ENCODE peak calls at places on chromosomes 5 and 9, in six cellular contexts. V, I, M, H, R and L are unnamed samples. For H3K4me1 and H3K27me3, the result is how much of the 10 kb centered on the place peaks cover.

GRCh38 chr5:163478126-163478981 is 17.9 kb downstream of the HMMR start:
- DNase-seq in R (no peak), H (no peak), I (no peak), M (peak), V (peak), L (no peak)

GRCh38 chr9:14271078-14271673 is 42.8 kb downstream of the NFIB start:
- DNase-seq in R (no peak), V (peak), I (peak), H (no peak), M (peak), L (peak)

GRCh38 chr5:139481580-139482049 is 943 bp downstream of the STING1 start:
- DNase-seq in I (peak), M (peak), R (no peak), H (no peak), V (peak), L (no peak)

GRCh38 chr5:14364576-14365472 is 216.8 kb upstream of the OTULINL start:
- DNase-seq in H (peak), V (no peak), M (peak), I (no peak), R (no peak), L (no peak)

GRCh38 chr5:67178085-67178484 is 18.5 kb downstream of the CD180 start:
- DNase-seq in R (no peak), I (no peak), H (no peak), M (no peak), V (peak), L (no peak)

GRCh38 chr9:114025196-114025753 is 52.8 kb downstream of the AMBP start:
- DNase-seq in M (no peak), V (no peak), I (no peak), R (no peak), H (peak), L (no peak)

GRCh38 chr5:168291961-168292782 is 727 bp downstream of the WWC1 start:
- DNase-seq in R (no peak), M (no peak), H (peak), I (no peak), V (peak), L (no peak)

GRCh38 chr5:14414007-14414406 is 167.6 kb upstream of the OTULINL start:
- DNase-seq in I (no peak), H (no peak), R (peak), V (no peak), M (no peak), L (no peak)

GRCh38 chr5:14457475-14457874 is 124.1 kb upstream of the OTULINL start:
- DNase-seq in R (no peak), I (no peak), M (no peak), V (no peak), H (no peak), L (no peak)

GRCh38 chr5:156947933-156948332 is 15.1 kb downstream of the TIMD4 start:
- DNase-seq in V (no peak), H (no peak), I (no peak), R (no peak), M (no peak), L (no peak)

GRCh38 chr9:36278243-36278642 is 20.0 kb upstream of the GNE start:
- DNase-seq in H (no peak), M (no peak), V (no peak), I (no peak), R (no peak), L (no peak)

GRCh38 chr5:60883229-60883628 is 39.2 kb upstream of the ELOVL7 start:
- DNase-seq in R (no peak), M (peak), H (no peak), I (no peak), V (no peak), L (no peak)

GRCh38 chr9:124939944-124940343 is 939 bp downstream of the GOLGA1 start:
- DNase-seq in H (no peak), I (no peak), V (no peak), R (no peak), M (no peak), L (no peak)

GRCh38 chr9:117335797-117336435 is 78.9 kb downstream of the ASTN2 start:
- DNase-seq in R (no peak), I (no peak), V (no peak), H (no peak), M (no peak), L (no peak)

GRCh38 chr9:75814667-75815066 is 75.8 kb upstream of the PCSK5 start:
- DNase-seq in R (no peak), M (peak), I (no peak), H (no peak), V (no peak), L (no peak)

GRCh38 chr5:173315495-173316352 is 12.5 kb downstream of the STC2 start:
- DNase-seq in H (no peak), R (no peak), I (no peak), V (peak), M (no peak), L (no peak)

GRCh38 chr9:129253820-129254381 is 75.8 kb upstream of the IER5L start:
- DNase-seq in M (no peak), H (no peak), I (peak), V (no peak), R (no peak), L (no peak)

GRCh38 chr5:176870110-176870591 is 29.0 kb downstream of the HK3 start:
- DNase-seq in R (no peak), I (no peak), V (peak), H (peak), M (no peak), L (peak)

GRCh38 chr5:154517181-154517580 is 39.2 kb upstream of the HAND1 start:
- DNase-seq in V (no peak), I (no peak), R (no peak), H (no peak), M (no peak), L (no peak)

GRCh38 chr5:179377421-179378115 is 32.3 kb upstream of the ADAMTS2 start:
- DNase-seq in R (no peak), V (peak), H (no peak), I (no peak), M (no peak), L (peak)

GRCh38 chr5:6253281-6253680 is 125.1 kb downstream of the MED10 start:
- DNase-seq in V (no peak), H (no peak), I (no peak), R (no peak), M (no peak), L (no peak)

GRCh38 chr5:6704361-6704851 is 8.8 kb upstream of the TENT4A start:
- DNase-seq in R (no peak), M (peak), H (no peak), V (peak), I (peak), L (no peak)

GRCh38 chr5:126023894-126024575 is 399.2 kb upstream of the GRAMD2B start:
- DNase-seq in M (no peak), I (no peak), V (no peak), H (no peak), R (no peak), L (no peak)

GRCh38 chr9:107792596-107792995 is 303.0 kb upstream of the KLF4 start:
- DNase-seq in H (no peak), R (no peak), V (no peak), M (no peak), I (no peak), L (no peak)

GRCh38 chr5:79146352-79146751 is 34.7 kb downstream of the BHMT start:
- DNase-seq in H (no peak), I (no peak), R (no peak), M (peak), V (peak), L (peak)

GRCh38 chr9:133057006-133057405 is 4.8 kb upstream of the CEL start:
- DNase-seq in M (no peak), I (no peak), R (no peak), V (no peak), H (no peak), L (no peak)

GRCh38 chr9:34252670-34253459 is 74.0 kb downstream of the UBAP1 start:
- DNase-seq in I (peak), M (no peak), H (peak), V (peak), R (peak), L (peak)

GRCh38 chr5:138685052-138685755 is 68.0 kb upstream of the CTNNA1 start:
- DNase-seq in V (no peak), H (no peak), R (no peak), M (peak), I (no peak), L (no peak)

GRCh38 chr5:132095077-132095744 is 21.6 kb downstream of the CSF2 start:
- DNase-seq in M (peak), I (no peak), H (no peak), V (no peak), R (no peak), L (no peak)

GRCh38 chr9:26670052-26670640 is 222.5 kb downstream of the CAAP1 start:
- DNase-seq in I (no peak), R (no peak), M (peak), H (no peak), V (no peak), L (peak)

GRCh38 chr5:31346896-31347557 is 153.5 kb downstream of the CDH6 start:
- DNase-seq in V (peak), M (peak), H (no peak), R (no peak), I (no peak), L (no peak)

GRCh38 chr9:137163805-137164204 is 6.0 kb downstream of the LRRC26 start:
- DNase-seq in V (no peak), H (no peak), M (no peak), R (no peak), I (no peak), L (no peak)

DNA sequence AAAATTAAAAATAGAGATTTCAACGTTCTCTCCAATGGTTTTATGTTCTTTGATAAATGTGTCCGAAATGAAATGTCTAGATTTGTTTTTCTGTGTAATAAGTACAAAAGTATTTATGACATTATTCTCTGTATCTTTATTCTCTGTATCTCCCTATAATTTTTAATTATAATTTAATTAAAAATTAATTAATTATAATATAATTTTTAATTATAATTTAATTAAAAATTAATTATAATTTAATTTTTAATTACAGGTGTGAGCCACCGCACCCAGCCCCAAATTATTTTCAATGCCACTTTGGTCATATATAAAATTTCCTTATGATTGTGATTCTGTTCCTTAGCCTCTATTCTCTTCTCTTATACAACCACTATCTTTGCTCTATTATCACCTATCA is 28.2 kb downstream of the SPATA31C2 start:
- DNase-seq in I (no peak), R (no peak), M (no peak), V (no peak), H (no peak), L (no peak)
- H3K4me1 ChIP-seq in I (under half), R (under half), M (under half), V (under half), H (under half), L (under half)

GRCh38 chr5:151251621-151252020 is 1.4 kb upstream of the GM2A start:
- DNase-seq in V (no peak), R (no peak), H (no peak), M (no peak), I (no peak), L (no peak)

GRCh38 chr5:151249280-151249679 is 3.7 kb upstream of the GM2A start:
- DNase-seq in M (no peak), R (no peak), V (no peak), I (no peak), H (no peak), L (no peak)

GRCh38 chr5:151248651-151249050 is 4.3 kb upstream of the GM2A start:
- DNase-seq in M (no peak), V (no peak), H (no peak), I (no peak), R (no peak), L (no peak)

GRCh38 chr5:151251001-151251551 is 1.9 kb upstream of the GM2A start:
- DNase-seq in I (no peak), R (peak), V (no peak), H (no peak), M (no peak), L (no peak)

GRCh38 chr5:151250346-151251000 is 2.5 kb upstream of the GM2A start:
- DNase-seq in I (no peak), V (no peak), R (no peak), H (no peak), M (no peak), L (no peak)
- H3K4me3 ChIP-seq in I (no peak), V (no peak), R (peak), H (no peak), M (no peak), L (no peak)

GRCh38 chr9:87187656-87188055 is 240.3 kb upstream of the GAS1 start:
- DNase-seq in V (no peak), R (no peak), M (no peak), H (no peak), I (no peak), L (no peak)
- H3K27me3 ChIP-seq in V (under half), R (under half), M (under half), H (under half), I (under half), L (under half)

GRCh38 chr9:38619556-38620447 is 594 bp downstream of the ANKRD18A start:
- DNase-seq in I (no peak), V (no peak), M (peak), H (peak), R (peak), L (no peak)
- H3K4me1 ChIP-seq in I (under half), V (under half), M (under half), H (under half), R (under half), L (under half)

DNA sequence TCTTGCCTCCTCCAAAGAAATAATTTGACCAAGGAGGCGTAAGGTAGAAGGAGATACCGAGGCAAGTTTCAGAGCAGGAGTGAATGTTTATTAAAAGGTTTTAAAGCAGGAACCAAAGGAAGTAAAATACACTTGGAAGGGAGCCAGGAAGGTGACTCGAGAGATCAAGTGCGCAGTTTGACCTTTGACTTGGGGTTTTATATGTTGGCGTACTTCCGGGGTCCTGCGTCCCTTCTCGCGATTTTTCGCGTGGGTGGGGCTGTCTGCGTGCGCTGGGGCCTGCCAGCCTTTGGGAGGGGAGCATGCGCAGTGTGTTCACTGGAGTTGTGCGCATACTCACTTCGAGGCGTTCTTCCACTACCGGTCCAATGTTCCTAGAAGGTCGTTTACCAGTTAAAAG is 166.0 kb upstream of the IRX2 start:
- DNase-seq in I (no peak), M (no peak), V (no peak), R (no peak), H (peak), L (no peak)
- H3K4me3 ChIP-seq in I (no peak), M (no peak), V (no peak), R (no peak), H (no peak), L (no peak)

DNA sequence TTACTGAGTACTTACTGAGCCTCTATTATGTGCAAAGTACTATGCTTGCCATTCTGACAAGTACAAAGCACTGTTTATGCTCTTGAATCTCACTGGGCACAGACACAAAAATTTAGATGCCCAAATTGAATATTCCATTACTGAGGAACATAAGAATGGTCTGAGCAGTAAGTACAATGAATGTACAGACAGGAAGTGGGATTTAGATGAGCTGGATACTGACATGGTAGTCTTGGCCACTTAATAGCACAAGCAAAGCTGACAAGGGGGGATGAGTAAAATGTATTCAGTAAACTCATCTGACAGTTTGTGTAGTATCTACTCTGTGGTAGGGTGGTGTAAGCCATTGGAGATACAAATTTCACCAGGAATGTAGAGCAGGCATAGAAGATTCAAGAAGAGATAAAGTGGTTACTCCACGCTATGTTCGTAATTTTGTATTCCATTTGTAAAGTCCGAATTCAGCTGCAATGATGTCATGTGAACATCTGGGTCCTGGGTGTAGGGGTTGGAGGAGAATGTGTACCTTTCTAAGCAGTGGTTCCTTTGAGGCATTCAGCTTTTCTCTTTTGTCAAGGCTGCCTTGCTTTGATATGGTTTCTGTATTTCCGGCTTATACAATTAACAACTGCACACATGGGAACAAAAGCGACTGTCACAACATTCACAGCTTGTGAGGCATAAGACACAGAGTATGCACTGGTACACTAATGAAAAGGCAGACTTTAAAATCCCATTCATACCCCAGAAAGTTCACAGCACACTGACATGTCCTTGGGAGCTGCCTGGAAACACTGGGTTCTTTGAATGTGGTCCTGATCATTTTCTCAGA is 132.2 kb downstream of the EFNA5 start:
- DNase-seq in V (peak), I (no peak), M (no peak), R (no peak), H (no peak), L (peak)
- H3K27me3 ChIP-seq in V (under half), I (under half), M (under half), R (under half), H (under half), L (under half)